ENCODE peak calls at places on chromosomes 16 and 17, in four cellular contexts. T, L, O and R are unnamed samples.
A peak's percentile ranks its signal among the peaks of the same experiment; 100 is the strongest.

GRCh38 chr17:47414612-47415011 is 90.9 kb downstream of the EFCAB13 start:
- DNase-seq in O (no peak), T (no peak), L (no peak), R (no peak)

GRCh38 chr17:2697611-2698162 is 13.9 kb downstream of the CLUH start:
- DNase-seq in L (no peak), T (peak; percentile 26), O (no peak), R (no peak)

GRCh38 chr16:12538667-12539081 is 265.0 kb downstream of the CPPED1 start:
- DNase-seq in L (no peak), T (no peak), O (no peak), R (no peak)

GRCh38 chr16:87618216-87618615 is 15.9 kb downstream of the JPH3 start:
- DNase-seq in O (no peak), T (no peak), L (no peak), R (no peak)

GRCh38 chr17:50766222-50767023 is 895 bp downstream of the ANKRD40CL start:
- DNase-seq in L (no peak), T (no peak), O (peak; percentile 72), R (no peak)

GRCh38 chr16:70746708-70747424 is 54.1 kb downstream of the VAC14 start:
- DNase-seq in T (peak; percentile 52), L (peak; percentile 89), O (no peak), R (no peak)

GRCh38 chr17:61389670-61390478 is 9.8 kb upstream of the TBX2 start:
- DNase-seq in O (peak; percentile 86), T (peak; percentile 79), L (peak; percentile 36), R (peak; percentile 86)

GRCh38 chr17:19304209-19304608 is 58.3 kb downstream of the B9D1 start:
- DNase-seq in L (no peak), O (peak; percentile 89), T (no peak), R (no peak)

GRCh38 chr17:60960398-60961065 is 282.9 kb downstream of the BCAS3 start:
- DNase-seq in T (no peak), O (no peak), L (no peak), R (no peak)

GRCh38 chr16:29710227-29711219 is 31.5 kb downstream of the QPRT start:
- DNase-seq in T (no peak), L (peak; percentile 52), O (peak; percentile 47), R (no peak)

GRCh38 chr17:28861393-28862203 is 6.8 kb downstream of the ERAL1 start:
- DNase-seq in O (no peak), T (no peak), L (no peak), R (no peak)

GRCh38 chr17:76682306-76682705 is 28.5 kb downstream of the MXRA7 start:
- DNase-seq in T (no peak), L (no peak), O (peak; percentile 56), R (no peak)

GRCh38 chr16:74568961-74569631 is 37.8 kb downstream of the GLG1 start:
- DNase-seq in L (no peak), T (no peak), O (no peak), R (no peak)

GRCh38 chr17:29155235-29155965 is 24.8 kb downstream of the MYO18A start:
- DNase-seq in L (peak; percentile 60), T (peak; percentile 61), O (peak; percentile 81), R (no peak)

GRCh38 chr17:77692571-77693161 is 265.8 kb upstream of the TNRC6C start:
- DNase-seq in T (no peak), L (peak; percentile 20), O (no peak), R (peak; percentile 40)

GRCh38 chr17:81130385-81131288 is 34.7 kb upstream of the PVALEF start:
- DNase-seq in L (no peak), T (no peak), O (no peak), R (no peak)

GRCh38 chr17:57338257-57338919 is 82.1 kb downstream of the MSI2 start:
- DNase-seq in T (no peak), O (no peak), L (no peak), R (no peak)

GRCh38 chr16:89044394-89045180 is 49.1 kb upstream of the ACSF3 start:
- DNase-seq in T (no peak), L (no peak), O (peak; percentile 40), R (no peak)

GRCh38 chr17:39365252-39365651 is 36.2 kb downstream of the FBXL20 start:
- DNase-seq in L (peak; percentile 71), O (no peak), T (no peak), R (no peak)

GRCh38 chr17:78000351-78000750 is 41.8 kb downstream of the TNRC6C start:
- DNase-seq in L (peak; percentile 6), O (no peak), T (no peak), R (no peak)